ENCODE peak calls at places on chromosomes 16 and 17, in four cellular contexts. K is prostate gland, T is A549, V is AG04449. Z is an unnamed sample.

GRCh38 chr17:35187481-35187880 is 6.7 kb downstream of the SLC35G3 start:
- DNase-seq in K (no peak), T (no peak), V (no peak), Z (no peak)

GRCh38 chr16:57000271-57001025 is 11.1 kb downstream of the NLRC5 start:
- DNase-seq in K (no peak), T (peak; percentile 61), V (peak; percentile 72), Z (peak; percentile 37)

GRCh38 chr16:48075398-48075797 is 80.4 kb downstream of the ABCC12 start:
- DNase-seq in K (no peak), T (peak; percentile 6), V (peak; percentile 70), Z (no peak)

GRCh38 chr16:88619859-88620655 is 18.3 kb upstream of the IL17C start:
- DNase-seq in K (no peak), T (no peak), V (no peak), Z (no peak)

GRCh38 chr16:64162613-64163375 is 959.1 kb downstream of the CDH11 start:
- DNase-seq in K (no peak), T (no peak), V (no peak), Z (no peak)

GRCh38 chr16:70437582-70438324 is 1.1 kb downstream of the ST3GAL2 start:
- DNase-seq in K (no peak), T (no peak), V (no peak), Z (no peak)

GRCh38 chr16:24539850-24540484 is 601 bp downstream of the RBBP6 start:
- DNase-seq in K (peak; percentile 44), T (peak; percentile 52), V (no peak), Z (peak; percentile 64)

GRCh38 chr17:78103311-78103710 is 25.2 kb downstream of the TMC6 start:
- DNase-seq in K (no peak), T (no peak), V (no peak), Z (no peak)

GRCh38 chr16:13083687-13084086 is 182.3 kb downstream of the SHISA9 start:
- DNase-seq in K (no peak), T (no peak), V (no peak), Z (no peak)

GRCh38 chr17:12964162-12964561 is 53.7 kb downstream of the ELAC2 start:
- DNase-seq in K (no peak), T (no peak), V (no peak), Z (no peak)

GRCh38 chr16:634051-634670 is 1.9 kb downstream of the METTL26 start:
- DNase-seq in K (no peak), T (no peak), V (no peak), Z (no peak)

GRCh38 chr17:49021095-49021767 is 24.0 kb downstream of the IGF2BP1 start:
- DNase-seq in K (no peak), T (no peak), V (peak; percentile 58), Z (no peak)

GRCh38 chr16:54286330-54287017 is at the start of gene IRX3:
- DNase-seq in K (peak; percentile 95), T (peak; percentile 87), V (peak; percentile 40), Z (peak; percentile 86)

GRCh38 chr16:54284319-54284930 is 2.2 kb downstream of the IRX3 start:
- DNase-seq in K (peak; percentile 30), T (no peak), V (no peak), Z (peak; percentile 60)

GRCh38 chr16:54284931-54285413 is 1.6 kb downstream of the IRX3 start:
- DNase-seq in K (no peak), T (peak; percentile 18), V (no peak), Z (no peak)

GRCh38 chr16:54286067-54286329 is 589 bp downstream of the IRX3 start:
- DNase-seq in K (no peak), T (no peak), V (no peak), Z (no peak)

DNA sequence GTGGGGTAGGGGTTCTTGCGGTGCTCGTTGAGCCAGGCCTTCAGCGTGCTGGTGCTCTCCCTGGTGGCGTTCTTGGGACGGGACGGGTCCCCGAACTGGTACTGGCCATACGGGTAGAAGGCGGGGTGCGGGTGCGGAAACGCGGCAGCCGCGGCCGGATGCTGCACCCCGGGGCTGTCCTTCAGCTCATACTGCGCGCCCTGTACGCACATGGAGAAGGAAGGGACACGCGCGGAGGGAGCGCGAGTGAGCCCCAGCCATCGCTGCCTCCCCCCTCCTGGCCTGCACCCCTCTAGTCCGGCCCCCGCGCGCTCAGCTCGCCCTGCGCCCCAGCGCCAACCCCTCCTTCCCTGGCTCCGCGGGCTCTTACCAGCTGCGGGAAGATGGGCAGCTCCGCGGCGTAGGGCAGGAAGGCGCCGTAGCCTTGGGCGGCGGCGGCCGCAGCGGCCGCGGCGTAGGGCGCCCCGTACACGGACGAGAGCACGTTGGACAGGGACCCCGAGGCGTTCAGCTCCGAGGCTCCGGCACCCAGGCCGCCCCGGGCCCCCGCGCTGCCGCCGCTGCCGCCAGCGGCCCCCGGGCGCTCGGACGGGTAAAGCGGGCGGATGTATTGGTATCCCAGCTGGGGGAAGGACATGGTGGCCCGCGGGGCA is 1.0 kb downstream of the IRX3 start:
- DNase-seq in K (peak; percentile 32), T (peak; percentile 52), V (no peak), Z (peak; percentile 45)
- TF ChIP-seq CTCF in K (no peak), T (no peak), V (peak; percentile 0), Z (no peak)

DNA sequence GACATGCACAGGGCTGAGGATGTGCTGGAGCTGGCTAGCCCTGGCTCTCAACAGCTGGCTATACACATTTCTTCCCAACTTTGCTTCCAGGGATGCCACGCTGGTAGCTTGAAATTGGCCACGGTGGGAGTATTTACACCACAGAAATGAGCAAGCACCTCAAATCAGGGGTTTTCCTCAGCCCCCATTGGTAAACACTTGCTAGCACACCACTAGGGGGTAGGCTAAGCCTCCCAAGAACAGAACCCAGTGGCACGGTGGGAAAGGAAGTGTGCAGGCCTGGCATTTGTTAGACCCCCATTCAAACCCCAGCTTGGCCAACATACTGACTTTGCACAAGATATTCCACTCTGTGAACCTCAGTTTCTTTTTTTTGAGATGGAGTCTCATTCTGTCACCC is 12.9 kb downstream of the DRC3 start:
- DNase-seq in K (no peak), T (peak; percentile 29), V (no peak), Z (no peak)
- TF ChIP-seq CTCF in K (no peak), T (peak; percentile 28), V (peak; percentile 15), Z (no peak)

GRCh38 chr17:72126575-72127486 is 6.0 kb downstream of the SOX9 start:
- DNase-seq in K (peak; percentile 49), T (peak; percentile 75), V (no peak), Z (peak; percentile 61)
- TF ChIP-seq CTCF in K (no peak), T (no peak), V (no peak), Z (no peak)

DNA sequence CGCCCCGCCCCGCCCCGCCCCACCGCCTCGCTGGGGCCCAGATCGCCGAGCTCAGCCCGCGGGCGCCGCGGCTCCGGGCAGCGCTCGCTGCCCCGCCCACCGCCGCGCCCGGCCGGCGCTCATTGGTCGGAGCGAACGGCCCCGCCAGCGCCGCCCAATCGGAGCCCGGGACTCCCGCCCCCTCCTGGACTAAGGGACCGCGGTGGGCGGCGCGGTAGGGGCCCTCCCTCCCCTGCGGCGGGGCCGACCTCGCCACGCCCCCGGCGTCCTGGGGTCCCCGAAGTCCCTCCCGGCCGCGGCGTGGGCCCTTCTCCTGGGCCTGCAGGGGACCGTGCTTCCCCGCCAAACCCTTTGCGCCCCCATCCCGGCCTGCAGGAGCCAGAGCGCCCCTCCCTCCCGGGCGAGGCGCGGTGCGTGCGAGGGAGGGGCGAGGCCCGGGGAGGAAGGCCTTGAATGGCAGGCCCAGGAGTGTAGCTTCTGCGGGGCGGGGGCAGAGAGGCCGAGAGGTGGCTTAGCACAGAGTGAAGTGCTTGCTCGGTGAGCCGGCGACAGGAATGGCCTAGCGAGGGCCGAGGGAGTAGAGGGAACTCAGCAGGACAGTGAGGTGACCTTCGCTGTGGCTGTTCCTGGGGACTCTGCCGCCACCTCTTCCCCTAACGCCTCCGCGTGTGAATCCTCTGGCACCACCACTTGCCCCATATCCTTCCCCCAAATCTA is at the start of gene CAMKK1:
- DNase-seq in K (peak; percentile 85), T (peak; percentile 86), V (no peak), Z (peak; percentile 83)
- TF ChIP-seq CTCF in K (peak; percentile 38), T (no peak), V (no peak), Z (no peak)

GRCh38 chr16:4055748-4056147 is 60.5 kb downstream of the ADCY9 start:
- DNase-seq in K (no peak), T (no peak), V (no peak), Z (no peak)
- TF ChIP-seq CTCF in K (no peak), T (no peak), V (no peak), Z (no peak)

DNA sequence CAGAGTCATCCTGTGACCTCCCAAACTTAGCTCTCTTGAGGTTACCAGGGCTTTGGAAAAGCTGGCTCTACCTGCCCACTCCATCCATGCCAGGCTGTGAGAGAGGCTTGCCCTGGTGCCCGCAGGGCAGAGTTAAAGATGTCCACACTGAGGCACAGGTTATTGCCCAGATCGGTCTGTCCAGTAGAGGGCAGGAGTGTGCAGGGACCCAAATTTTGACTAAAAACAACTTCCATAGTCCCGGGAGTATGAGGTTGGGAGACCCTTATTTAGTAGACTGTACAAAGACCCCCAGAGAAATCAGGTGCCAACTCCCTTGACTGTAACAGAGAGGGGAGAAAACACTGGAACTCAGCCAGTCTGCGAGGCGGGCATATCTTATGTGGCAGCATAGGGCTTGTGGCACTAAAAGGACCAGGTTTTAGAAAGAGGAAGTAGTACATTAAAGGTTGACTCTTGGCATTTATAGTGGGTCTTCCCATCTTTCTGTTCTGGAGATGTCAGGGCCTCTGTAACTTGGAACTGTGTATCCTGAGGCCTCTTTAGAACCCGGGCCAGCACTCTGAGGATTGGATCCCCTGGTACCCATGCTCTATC is 43.3 kb downstream of the HNF1B start:
- DNase-seq in K (no peak), T (peak; percentile 50), V (no peak), Z (peak; percentile 93)
- TF ChIP-seq CTCF in K (peak; percentile 66), T (peak; percentile 94), V (peak; percentile 32), Z (peak; percentile 99)

GRCh38 chr17:58572846-58573245 is 58.4 kb upstream of the MTMR4 start:
- DNase-seq in K (no peak), T (no peak), V (no peak), Z (no peak)

GRCh38 chr17:58577696-58578095 is 63.3 kb upstream of the MTMR4 start:
- DNase-seq in K (peak; percentile 7), T (peak; percentile 70), V (no peak), Z (peak; percentile 51)

GRCh38 chr17:58576679-58577367 is 62.4 kb upstream of the MTMR4 start:
- DNase-seq in K (no peak), T (peak; percentile 13), V (no peak), Z (no peak)

GRCh38 chr17:58574025-58574424 is 59.6 kb upstream of the MTMR4 start:
- DNase-seq in K (no peak), T (no peak), V (no peak), Z (no peak)

GRCh38 chr17:58575511-58575910 is 61.1 kb upstream of the MTMR4 start:
- DNase-seq in K (peak; percentile 30), T (peak; percentile 28), V (peak; percentile 16), Z (peak; percentile 7)
- TF ChIP-seq CTCF in K (no peak), T (no peak), V (no peak), Z (no peak)

Z was measured in Calu3.